ENCODE peak calls at places on chromosome 2, in five cellular contexts. E, O, G, J and U are unnamed samples.

GRCh38 chr2:66201242-66201641 is 233.7 kb upstream of the MEIS1 start:
- DNase-seq in O (no peak), G (no peak), J (no peak), E (no peak), U (no peak)

GRCh38 chr2:242010567-242011513 is 141.3 kb downstream of the RTP5 start:
- DNase-seq in E (no peak), G (no peak), O (no peak), J (no peak), U (no peak)

GRCh38 chr2:191150451-191151314 is at the start of gene STAT4:
- DNase-seq in G (no peak), O (peak; percentile 4), E (no peak), J (peak; percentile 45), U (no peak)

GRCh38 chr2:160329196-160329595 is 129.1 kb upstream of the ITGB6 start:
- DNase-seq in O (no peak), J (no peak), G (no peak), E (peak; percentile 86), U (no peak)

GRCh38 chr2:179655627-179656026 is 205.8 kb downstream of the ZNF385B start:
- DNase-seq in E (no peak), G (no peak), O (no peak), J (no peak), U (no peak)

GRCh38 chr2:212451786-212452200 is 86.8 kb downstream of the ERBB4 start:
- DNase-seq in G (no peak), O (no peak), J (no peak), E (peak; percentile 99), U (no peak)

GRCh38 chr2:35347561-35347960 is 1008.0 kb upstream of the CRIM1 start:
- DNase-seq in J (no peak), E (no peak), O (no peak), G (no peak), U (no peak)

GRCh38 chr2:181235683-181236459 is 221.3 kb upstream of the ITGA4 start:
- DNase-seq in J (peak; percentile 82), E (no peak), G (peak; percentile 20), O (no peak), U (peak; percentile 19)

GRCh38 chr2:151971301-151972072 is 127.4 kb downstream of the CACNB4 start:
- DNase-seq in E (no peak), J (no peak), O (no peak), G (no peak), U (no peak)

GRCh38 chr2:54589038-54589339 is 132.9 kb downstream of the SPTBN1 start:
- DNase-seq in O (no peak), J (no peak), E (no peak), G (no peak), U (no peak)

GRCh38 chr2:176157499-176158305 is 595 bp downstream of the HOXD3 start:
- DNase-seq in O (no peak), E (no peak), G (no peak), J (no peak), U (no peak)

GRCh38 chr2:23803965-23804542 is 122.9 kb downstream of the ATAD2B start:
- DNase-seq in G (no peak), E (peak; percentile 28), O (peak; percentile 80), J (no peak), U (no peak)

GRCh38 chr2:191441761-191442160 is 196.6 kb downstream of the MYO1B start:
- DNase-seq in G (no peak), J (no peak), E (no peak), O (peak; percentile 2), U (no peak)

DNA sequence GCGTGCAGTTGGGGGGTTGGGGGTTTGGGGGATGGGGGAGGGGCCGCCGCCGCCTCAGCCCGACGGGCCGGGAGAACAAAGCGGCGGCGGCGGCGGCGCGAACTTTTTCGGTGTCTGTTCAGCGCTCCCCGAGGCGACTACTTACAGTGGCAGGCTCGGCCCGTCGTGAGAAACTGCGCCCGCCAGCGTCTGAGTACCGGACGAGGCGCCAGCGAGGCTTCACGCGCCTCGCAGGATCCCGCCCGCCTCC is 172 bp downstream of the PRKD3 start:
- DNase-seq in E (peak; percentile 61), O (no peak), G (no peak), J (no peak), U (no peak)
- TF ChIP-seq POLR2A in E (peak; percentile 56), O (peak; percentile 54), G (no peak), J (peak; percentile 78), U (peak; percentile 75)

DNA sequence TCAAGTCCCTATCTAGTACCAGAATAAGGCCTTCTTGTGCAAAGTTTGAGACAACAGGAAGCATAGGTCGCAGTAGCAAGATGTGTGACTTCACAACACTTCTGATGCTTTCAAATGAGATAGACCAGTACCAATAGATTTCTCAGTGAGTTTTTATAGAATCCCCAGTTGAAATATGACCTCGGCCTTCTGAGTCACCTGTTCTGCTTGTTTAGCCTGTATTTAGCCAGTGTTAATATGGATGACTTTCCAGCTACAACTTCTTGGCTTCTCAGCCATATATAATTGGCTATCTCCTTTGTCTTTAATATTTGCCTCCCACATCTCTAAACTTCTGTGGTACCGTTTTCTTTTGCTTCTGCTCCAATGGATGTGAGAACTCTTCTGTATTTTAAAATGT is 113.8 kb downstream of the KYNU start:
- DNase-seq in G (no peak), J (no peak), E (no peak), O (no peak), U (no peak)
- TF ChIP-seq TAF1 in G (no peak), J (no peak), E (no peak), O (no peak), U (no peak)

DNA sequence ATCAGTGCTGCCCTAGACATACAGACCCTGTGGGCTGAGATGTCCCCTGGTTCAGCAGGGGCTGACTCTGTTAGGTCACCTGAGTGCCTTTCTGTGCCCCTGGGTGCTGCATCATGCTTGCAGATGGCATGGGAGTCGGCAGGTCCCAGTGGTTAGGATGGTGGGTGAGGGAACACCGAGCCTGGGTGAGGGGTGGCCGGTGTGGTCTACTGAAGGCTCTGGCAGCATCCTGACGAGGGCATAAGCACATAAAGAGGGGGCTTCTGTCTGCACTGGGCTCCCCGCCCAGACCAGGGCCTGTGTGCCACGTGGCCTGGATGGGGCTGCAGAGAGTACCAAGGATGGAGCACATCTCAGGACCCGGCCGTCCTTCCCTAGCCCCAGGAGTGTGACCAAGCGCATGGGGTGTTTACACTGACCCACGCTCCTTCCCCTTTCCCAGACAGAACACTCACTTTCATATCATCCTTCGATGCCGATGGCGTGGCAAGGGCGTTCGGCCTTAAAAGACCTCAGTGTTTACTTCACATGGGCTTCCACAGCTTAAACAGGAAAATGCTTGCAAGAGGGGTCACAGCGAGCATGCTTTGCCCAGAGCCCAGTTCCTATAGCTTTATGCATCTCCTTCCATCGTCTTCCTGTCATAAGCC is 115.1 kb downstream of the STPG4 start:
- DNase-seq in G (no peak), O (no peak), J (no peak), E (no peak), U (no peak)
- TF ChIP-seq POLR2AphosphoS5 in G (no peak), O (no peak), J (no peak), E (no peak), U (no peak)

DNA sequence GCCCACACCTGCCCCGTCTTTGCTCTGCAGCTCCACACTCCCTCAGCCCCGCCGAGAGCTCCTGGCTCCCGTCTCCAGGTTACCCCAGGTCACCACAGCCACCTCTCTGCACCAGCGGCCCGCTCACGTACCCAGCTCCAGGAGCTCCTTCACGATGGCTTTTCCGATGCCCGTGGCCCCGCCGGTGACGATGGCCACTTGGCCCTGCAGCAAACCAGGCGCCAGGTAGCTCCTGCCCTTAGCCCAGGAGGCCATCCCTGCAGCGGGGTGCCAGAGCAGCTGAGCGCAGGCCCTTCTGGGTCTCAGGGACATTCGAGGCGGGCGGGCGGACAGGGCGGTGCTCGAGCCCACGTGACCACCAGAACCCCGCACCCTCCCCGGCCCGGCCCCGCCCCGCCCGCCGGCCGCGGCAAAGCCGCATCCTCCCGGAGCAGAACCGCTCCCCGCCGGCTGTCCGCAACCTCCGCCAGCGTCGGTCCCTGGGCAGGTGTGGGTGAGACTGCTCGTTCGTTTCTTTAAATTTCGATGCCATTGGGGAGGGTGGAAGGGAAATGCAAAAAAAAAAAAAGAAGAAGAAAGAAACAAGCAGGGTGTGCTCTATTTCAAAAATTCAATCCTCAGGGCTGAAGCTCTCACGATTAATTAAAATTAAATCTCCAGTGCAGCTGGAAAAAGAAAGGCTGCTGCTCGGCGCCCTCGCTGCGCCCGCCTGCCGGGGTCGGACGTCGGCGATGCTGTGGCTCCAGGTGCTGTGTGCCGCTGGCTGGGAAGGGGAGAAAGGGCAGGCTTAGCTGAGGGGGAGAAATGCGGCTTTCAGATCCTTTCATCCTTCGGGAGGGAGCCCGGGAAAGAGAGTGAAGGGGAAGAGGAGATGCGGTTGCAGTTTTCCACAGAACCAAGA is at the start of the genes PECR and TMEM169:
- DNase-seq in G (peak; percentile 85), E (peak; percentile 81), J (no peak), O (peak; percentile 79), U (peak; percentile 91)
- TF ChIP-seq POLR2A in G (peak; percentile 61), E (peak; percentile 93), J (peak; percentile 94), O (peak; percentile 68), U (peak; percentile 76)

GRCh38 chr2:237427807-237428506 is 14.0 kb upstream of the COL6A3 start:
- DNase-seq in O (no peak), E (no peak), G (no peak), J (peak; percentile 35), U (no peak)
- TF ChIP-seq TAF1 in O (no peak), E (no peak), G (no peak), J (no peak), U (no peak)

GRCh38 chr2:230012242-230012884 is 56.4 kb downstream of the SLC16A14 start:
- DNase-seq in O (peak; percentile 56), J (no peak), E (no peak), G (no peak), U (no peak)

GRCh38 chr2:230008708-230009066 is 60.0 kb downstream of the SLC16A14 start:
- DNase-seq in G (no peak), O (no peak), J (no peak), E (no peak), U (no peak)

GRCh38 chr2:230010501-230010900 is 58.2 kb downstream of the SLC16A14 start:
- DNase-seq in E (no peak), G (no peak), J (no peak), O (peak; percentile 82), U (no peak)

GRCh38 chr2:230011617-230012016 is 57.1 kb downstream of the SLC16A14 start:
- DNase-seq in J (no peak), G (no peak), O (no peak), E (no peak), U (no peak)

GRCh38 chr2:230007931-230008707 is 60.6 kb downstream of the SLC16A14 start:
- DNase-seq in J (peak; percentile 26), E (peak; percentile 65), G (peak; percentile 34), O (peak; percentile 81), U (peak; percentile 23)
- TF ChIP-seq POLR2AphosphoS5 in J (no peak), E (no peak), G (no peak), O (no peak), U (no peak)

GRCh38 chr2:42178335-42178734 is 9.2 kb downstream of the EML4 start:
- DNase-seq in O (no peak), J (no peak), G (no peak), E (no peak), U (no peak)

GRCh38 chr2:42183775-42184174 is 14.6 kb downstream of the EML4 start:
- DNase-seq in J (no peak), E (no peak), O (no peak), G (no peak), U (no peak)

GRCh38 chr2:42182654-42183308 is 13.6 kb downstream of the EML4 start:
- DNase-seq in J (no peak), E (no peak), G (no peak), O (no peak), U (no peak)

GRCh38 chr2:42176992-42177738 is 8.0 kb downstream of the EML4 start:
- DNase-seq in E (no peak), J (no peak), G (no peak), O (no peak), U (no peak)

GRCh38 chr2:42180300-42180699 is 11.1 kb downstream of the EML4 start:
- DNase-seq in J (no peak), G (no peak), O (no peak), E (no peak), U (no peak)
- TF ChIP-seq POLR2A in J (no peak), G (no peak), O (no peak), E (no peak), U (no peak)